ENCODE peak calls at places on chromosomes 12 and 14, in six cellular contexts. One of them, this sample, is unnamed.
A peak's percentile ranks its signal among the peaks of the same experiment; 100 is the strongest.

GRCh38 chr14:104926619-104927431 is 2.1 kb downstream of the PLD4 start:
- DNase-seq in endothelial cell: no peak
- DNase-seq in fibroblast of villous mesenchyme: no peak
- DNase-seq in omental fat pad: no peak
- DNase-seq in fibroblast of mammary gland: no peak
- DNase-seq in astrocyte of the spinal cord: no peak
- DNase-seq in this sample: no peak

GRCh38 chr12:131908082-131908715 is 13.8 kb downstream of the ULK1 start:
- DNase-seq in endothelial cell: no peak
- DNase-seq in fibroblast of villous mesenchyme: no peak
- DNase-seq in omental fat pad: no peak
- DNase-seq in fibroblast of mammary gland: no peak
- DNase-seq in astrocyte of the spinal cord: no peak
- DNase-seq in this sample: no peak

GRCh38 chr14:96207686-96208085 is 3.0 kb downstream of the BDKRB2 start:
- DNase-seq in endothelial cell: no peak
- DNase-seq in fibroblast of villous mesenchyme: no peak
- DNase-seq in omental fat pad: no peak
- DNase-seq in fibroblast of mammary gland: no peak
- DNase-seq in astrocyte of the spinal cord: no peak
- DNase-seq in this sample: no peak

GRCh38 chr12:106766393-106766826 is 8.1 kb upstream of the RIC8B start:
- DNase-seq in endothelial cell: no peak
- DNase-seq in fibroblast of villous mesenchyme: peak; percentile 65
- DNase-seq in omental fat pad: peak; percentile 40
- DNase-seq in fibroblast of mammary gland: peak; percentile 60
- DNase-seq in astrocyte of the spinal cord: peak; percentile 43
- DNase-seq in this sample: peak; percentile 79

GRCh38 chr12:1282670-1283361 is 291.8 kb downstream of the ERC1 start:
- DNase-seq in endothelial cell: no peak
- DNase-seq in fibroblast of villous mesenchyme: peak; percentile 87
- DNase-seq in omental fat pad: no peak
- DNase-seq in fibroblast of mammary gland: peak; percentile 57
- DNase-seq in astrocyte of the spinal cord: peak; percentile 23
- DNase-seq in this sample: no peak

GRCh38 chr12:70271025-70271424 is 27.8 kb downstream of the CNOT2 start:
- DNase-seq in endothelial cell: no peak
- DNase-seq in fibroblast of villous mesenchyme: no peak
- DNase-seq in omental fat pad: no peak
- DNase-seq in fibroblast of mammary gland: no peak
- DNase-seq in astrocyte of the spinal cord: no peak
- DNase-seq in this sample: no peak

GRCh38 chr12:11576104-11576503 is 73.4 kb upstream of the ETV6 start:
- DNase-seq in endothelial cell: no peak
- DNase-seq in fibroblast of villous mesenchyme: no peak
- DNase-seq in omental fat pad: no peak
- DNase-seq in fibroblast of mammary gland: peak; percentile 65
- DNase-seq in astrocyte of the spinal cord: peak; percentile 50
- DNase-seq in this sample: peak; percentile 74

GRCh38 chr12:46650688-46651087 is 175.1 kb downstream of the SLC38A4 start:
- DNase-seq in endothelial cell: no peak
- DNase-seq in fibroblast of villous mesenchyme: no peak
- DNase-seq in omental fat pad: no peak
- DNase-seq in fibroblast of mammary gland: no peak
- DNase-seq in astrocyte of the spinal cord: no peak
- DNase-seq in this sample: no peak

GRCh38 chr12:50580436-50580835 is 75.7 kb downstream of the DIP2B start:
- DNase-seq in endothelial cell: no peak
- DNase-seq in fibroblast of villous mesenchyme: no peak
- DNase-seq in omental fat pad: no peak
- DNase-seq in fibroblast of mammary gland: no peak
- DNase-seq in astrocyte of the spinal cord: no peak
- DNase-seq in this sample: no peak

GRCh38 chr12:25458047-25458552 is 95.0 kb downstream of the LMNTD1 start:
- DNase-seq in endothelial cell: no peak
- DNase-seq in fibroblast of villous mesenchyme: peak; percentile 88
- DNase-seq in omental fat pad: no peak
- DNase-seq in fibroblast of mammary gland: peak; percentile 98
- DNase-seq in astrocyte of the spinal cord: peak; percentile 95
- DNase-seq in this sample: peak; percentile 87
- TF ChIP-seq CTCF in endothelial cell: no peak
- TF ChIP-seq CTCF in fibroblast of villous mesenchyme: no peak
- TF ChIP-seq CTCF in omental fat pad: no peak
- TF ChIP-seq CTCF in fibroblast of mammary gland: no peak
- TF ChIP-seq CTCF in astrocyte of the spinal cord: no peak
- TF ChIP-seq CTCF in this sample: no peak

GRCh38 chr12:102880783-102881182 is 36.3 kb downstream of the PAH start:
- DNase-seq in endothelial cell: no peak
- DNase-seq in fibroblast of villous mesenchyme: no peak
- DNase-seq in omental fat pad: no peak
- DNase-seq in fibroblast of mammary gland: no peak
- DNase-seq in astrocyte of the spinal cord: no peak
- DNase-seq in this sample: no peak

GRCh38 chr12:102885043-102885932 is 31.8 kb downstream of the PAH start:
- DNase-seq in endothelial cell: no peak
- DNase-seq in fibroblast of villous mesenchyme: no peak
- DNase-seq in omental fat pad: no peak
- DNase-seq in fibroblast of mammary gland: no peak
- DNase-seq in astrocyte of the spinal cord: no peak
- DNase-seq in this sample: no peak

GRCh38 chr12:102879144-102879763 is 37.8 kb downstream of the PAH start:
- DNase-seq in endothelial cell: peak; percentile 18
- DNase-seq in fibroblast of villous mesenchyme: peak; percentile 28
- DNase-seq in omental fat pad: no peak
- DNase-seq in fibroblast of mammary gland: peak; percentile 60
- DNase-seq in astrocyte of the spinal cord: no peak
- DNase-seq in this sample: peak; percentile 9

GRCh38 chr12:102888511-102888910 is 28.5 kb downstream of the PAH start:
- DNase-seq in endothelial cell: no peak
- DNase-seq in fibroblast of villous mesenchyme: no peak
- DNase-seq in omental fat pad: no peak
- DNase-seq in fibroblast of mammary gland: no peak
- DNase-seq in astrocyte of the spinal cord: no peak
- DNase-seq in this sample: no peak

GRCh38 chr12:102883204-102883799 is 33.7 kb downstream of the PAH start:
- DNase-seq in endothelial cell: peak; percentile 80
- DNase-seq in fibroblast of villous mesenchyme: peak; percentile 26
- DNase-seq in omental fat pad: no peak
- DNase-seq in fibroblast of mammary gland: peak; percentile 22
- DNase-seq in astrocyte of the spinal cord: peak; percentile 16
- DNase-seq in this sample: peak; percentile 28
- TF ChIP-seq CTCF in endothelial cell: peak; percentile 68
- TF ChIP-seq CTCF in fibroblast of villous mesenchyme: peak; percentile 82
- TF ChIP-seq CTCF in omental fat pad: no peak
- TF ChIP-seq CTCF in fibroblast of mammary gland: peak; percentile 76
- TF ChIP-seq CTCF in astrocyte of the spinal cord: peak; percentile 75
- TF ChIP-seq CTCF in this sample: peak; percentile 66

GRCh38 chr12:114682920-114683708 is 861 bp downstream of the TBX3 start:
- DNase-seq in endothelial cell: no peak
- DNase-seq in fibroblast of villous mesenchyme: peak; percentile 31
- DNase-seq in omental fat pad: no peak
- DNase-seq in fibroblast of mammary gland: no peak
- DNase-seq in astrocyte of the spinal cord: no peak
- DNase-seq in this sample: peak; percentile 43
- TF ChIP-seq CTCF in endothelial cell: no peak
- TF ChIP-seq CTCF in fibroblast of villous mesenchyme: no peak
- TF ChIP-seq CTCF in omental fat pad: no peak
- TF ChIP-seq CTCF in fibroblast of mammary gland: no peak
- TF ChIP-seq CTCF in astrocyte of the spinal cord: no peak
- TF ChIP-seq CTCF in this sample: no peak

DNA sequence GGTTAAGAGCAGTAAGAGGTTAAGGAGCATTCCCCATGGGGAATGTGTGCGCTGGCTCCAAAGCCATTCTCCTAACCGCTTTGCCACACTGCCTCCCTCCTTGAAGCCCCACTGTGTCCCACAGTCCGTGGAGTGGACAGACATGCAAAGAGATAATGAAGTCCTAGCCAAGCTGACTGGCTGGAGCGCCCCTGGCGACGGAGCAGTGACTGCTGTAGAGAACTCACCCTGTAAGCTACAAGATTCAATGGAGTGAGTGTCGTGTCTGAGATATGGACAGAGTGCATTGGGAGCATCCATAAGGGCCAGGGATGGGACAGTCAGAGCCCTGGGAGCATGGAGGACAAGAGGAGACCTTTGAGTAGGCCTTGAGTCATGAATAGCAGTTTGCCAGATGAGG is 3.5 kb downstream of the HHIPL1 start:
- DNase-seq in endothelial cell: no peak
- DNase-seq in fibroblast of villous mesenchyme: no peak
- DNase-seq in omental fat pad: no peak
- DNase-seq in fibroblast of mammary gland: no peak
- DNase-seq in astrocyte of the spinal cord: no peak
- DNase-seq in this sample: no peak
- TF ChIP-seq CTCF in endothelial cell: no peak
- TF ChIP-seq CTCF in fibroblast of villous mesenchyme: no peak
- TF ChIP-seq CTCF in omental fat pad: no peak
- TF ChIP-seq CTCF in fibroblast of mammary gland: no peak
- TF ChIP-seq CTCF in astrocyte of the spinal cord: no peak
- TF ChIP-seq CTCF in this sample: no peak

DNA sequence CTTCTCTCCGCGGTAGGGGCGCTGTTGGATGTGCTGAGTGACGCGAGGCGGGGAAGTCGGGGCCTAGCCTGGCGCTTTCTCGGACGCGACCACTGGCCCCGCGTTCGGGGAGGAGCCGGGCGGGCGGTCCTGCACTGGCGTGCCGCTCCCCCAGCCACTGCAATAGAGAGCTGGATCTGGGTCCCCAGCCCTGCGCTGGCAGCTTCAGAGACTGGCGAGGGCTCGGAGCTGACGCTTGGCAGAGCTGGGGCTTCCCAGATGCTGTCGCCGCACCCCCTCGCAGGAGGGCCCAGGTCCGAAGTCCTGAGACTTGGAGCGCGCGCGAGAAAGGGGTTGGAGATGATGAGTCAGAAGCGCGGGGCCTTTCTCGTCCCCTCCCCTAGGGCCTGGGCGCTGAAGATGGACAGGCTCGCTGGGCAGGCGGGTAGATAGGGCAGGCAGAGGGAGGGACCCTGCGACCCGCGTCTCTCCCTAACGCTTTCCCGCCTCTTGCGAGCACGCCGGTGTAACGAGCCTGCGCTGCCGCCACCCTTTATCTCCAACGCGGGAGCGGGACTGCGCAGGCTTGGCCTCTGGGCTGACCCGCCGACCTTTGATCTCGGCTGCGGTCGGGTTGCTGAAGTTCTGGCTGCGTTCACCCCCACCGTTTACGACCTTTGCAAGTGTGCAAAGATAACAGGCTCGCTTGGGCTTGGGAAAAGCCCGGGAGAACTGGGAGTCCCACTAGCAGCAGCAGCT is 3.0 kb downstream of the TMEM253 start:
- DNase-seq in endothelial cell: peak; percentile 95
- DNase-seq in fibroblast of villous mesenchyme: peak; percentile 97
- DNase-seq in omental fat pad: peak; percentile 88
- DNase-seq in fibroblast of mammary gland: peak; percentile 94
- DNase-seq in astrocyte of the spinal cord: peak; percentile 97
- DNase-seq in this sample: peak; percentile 96
- TF ChIP-seq CTCF in endothelial cell: no peak
- TF ChIP-seq CTCF in fibroblast of villous mesenchyme: peak; percentile 71
- TF ChIP-seq CTCF in omental fat pad: no peak
- TF ChIP-seq CTCF in fibroblast of mammary gland: peak; percentile 68
- TF ChIP-seq CTCF in astrocyte of the spinal cord: peak; percentile 77
- TF ChIP-seq CTCF in this sample: peak; percentile 74

GRCh38 chr12:43982544-43982943 is 146.7 kb downstream of the TMEM117 start:
- DNase-seq in endothelial cell: no peak
- DNase-seq in fibroblast of villous mesenchyme: no peak
- DNase-seq in omental fat pad: no peak
- DNase-seq in fibroblast of mammary gland: no peak
- DNase-seq in astrocyte of the spinal cord: no peak
- DNase-seq in this sample: no peak

GRCh38 chr12:43978546-43978945 is 142.7 kb downstream of the TMEM117 start:
- DNase-seq in endothelial cell: no peak
- DNase-seq in fibroblast of villous mesenchyme: no peak
- DNase-seq in omental fat pad: no peak
- DNase-seq in fibroblast of mammary gland: no peak
- DNase-seq in astrocyte of the spinal cord: no peak
- DNase-seq in this sample: no peak

GRCh38 chr12:43979450-43979849 is 143.6 kb downstream of the TMEM117 start:
- DNase-seq in endothelial cell: no peak
- DNase-seq in fibroblast of villous mesenchyme: no peak
- DNase-seq in omental fat pad: no peak
- DNase-seq in fibroblast of mammary gland: no peak
- DNase-seq in astrocyte of the spinal cord: no peak
- DNase-seq in this sample: no peak

GRCh38 chr12:43981726-43982125 is 145.8 kb downstream of the TMEM117 start:
- DNase-seq in endothelial cell: no peak
- DNase-seq in fibroblast of villous mesenchyme: no peak
- DNase-seq in omental fat pad: no peak
- DNase-seq in fibroblast of mammary gland: no peak
- DNase-seq in astrocyte of the spinal cord: no peak
- DNase-seq in this sample: no peak

GRCh38 chr12:43980627-43981191 is 144.8 kb downstream of the TMEM117 start:
- DNase-seq in endothelial cell: no peak
- DNase-seq in fibroblast of villous mesenchyme: no peak
- DNase-seq in omental fat pad: no peak
- DNase-seq in fibroblast of mammary gland: no peak
- DNase-seq in astrocyte of the spinal cord: no peak
- DNase-seq in this sample: no peak
- TF ChIP-seq CTCF in endothelial cell: no peak
- TF ChIP-seq CTCF in fibroblast of villous mesenchyme: no peak
- TF ChIP-seq CTCF in omental fat pad: no peak
- TF ChIP-seq CTCF in fibroblast of mammary gland: no peak
- TF ChIP-seq CTCF in astrocyte of the spinal cord: no peak
- TF ChIP-seq CTCF in this sample: no peak

DNA sequence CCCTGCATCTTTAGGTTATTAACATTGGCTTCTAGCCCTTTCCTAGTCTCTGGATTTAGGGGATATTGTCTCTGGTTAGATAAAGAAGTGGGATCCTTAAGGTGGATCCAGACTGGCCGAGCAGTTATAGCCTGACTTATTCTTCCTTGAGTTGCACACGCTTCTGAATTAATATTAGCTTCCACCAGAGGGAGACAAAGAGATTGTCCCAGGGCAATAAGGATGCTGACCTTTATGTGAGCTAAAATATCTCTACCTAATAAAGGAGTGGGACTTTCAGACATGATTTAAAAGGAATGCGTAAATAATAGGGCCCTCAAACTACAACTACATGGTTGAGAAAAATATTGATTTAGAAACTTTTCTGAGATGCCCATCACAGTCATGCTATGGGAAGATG is 139.7 kb downstream of the SLCO1B3 start:
- DNase-seq in endothelial cell: no peak
- DNase-seq in fibroblast of villous mesenchyme: peak; percentile 2
- DNase-seq in omental fat pad: no peak
- DNase-seq in fibroblast of mammary gland: peak; percentile 10
- DNase-seq in astrocyte of the spinal cord: peak; percentile 44
- DNase-seq in this sample: peak; percentile 37
- TF ChIP-seq CTCF in endothelial cell: peak; percentile 58
- TF ChIP-seq CTCF in fibroblast of villous mesenchyme: peak; percentile 26
- TF ChIP-seq CTCF in omental fat pad: no peak
- TF ChIP-seq CTCF in fibroblast of mammary gland: peak; percentile 28
- TF ChIP-seq CTCF in astrocyte of the spinal cord: peak; percentile 43
- TF ChIP-seq CTCF in this sample: peak; percentile 45

GRCh38 chr14:78228702-78229327 is 58.6 kb downstream of the NRXN3 start:
- DNase-seq in endothelial cell: no peak
- DNase-seq in fibroblast of villous mesenchyme: no peak
- DNase-seq in omental fat pad: no peak
- DNase-seq in fibroblast of mammary gland: no peak
- DNase-seq in astrocyte of the spinal cord: no peak
- DNase-seq in this sample: no peak
- TF ChIP-seq CTCF in endothelial cell: no peak
- TF ChIP-seq CTCF in fibroblast of villous mesenchyme: no peak
- TF ChIP-seq CTCF in omental fat pad: no peak
- TF ChIP-seq CTCF in fibroblast of mammary gland: no peak
- TF ChIP-seq CTCF in astrocyte of the spinal cord: no peak
- TF ChIP-seq CTCF in this sample: no peak